ENCODE peak calls at places on chromosomes 6 and 20, in nine cellular contexts. W, K, D, E, B, G, O, U and C are unnamed samples.

GRCh38 chr20:2697768-2698167 is 5.2 kb downstream of the EBF4 start:
- DNase-seq in W (no peak), E (peak), B (no peak), O (no peak), D (no peak), U (no peak), K (no peak), G (no peak), C (no peak)

GRCh38 chr20:44660506-44660905 is 9.0 kb upstream of the ADA start:
- DNase-seq in U (peak), B (no peak), O (no peak), E (no peak), G (no peak), K (no peak), D (no peak), W (no peak), C (no peak)

GRCh38 chr20:32429745-32430360 is 71.7 kb downstream of the ASXL1 start:
- DNase-seq in U (no peak), K (no peak), O (no peak), B (no peak), D (no peak), G (no peak), E (no peak), W (no peak), C (no peak)

GRCh38 chr20:2817891-2818595 is 1.9 kb downstream of the TMEM239 start:
- DNase-seq in W (no peak), B (peak), E (no peak), O (no peak), G (no peak), U (no peak), K (peak), D (no peak), C (no peak)

GRCh38 chr6:82410151-82410621 is 46.6 kb downstream of the TPBG start:
- DNase-seq in D (no peak), U (peak), W (no peak), O (peak), E (no peak), K (no peak), B (no peak), G (no peak), C (no peak)

GRCh38 chr20:49608752-49609670 is 41.1 kb upstream of the PTGIS start:
- DNase-seq in O (peak), E (peak), B (peak), W (peak), U (peak), D (peak), G (peak), K (peak), C (peak)

GRCh38 chr20:36035720-36036119 is 67.3 kb downstream of the CNBD2 start:
- DNase-seq in B (no peak), O (no peak), E (no peak), K (no peak), D (no peak), W (no peak), G (no peak), U (no peak), C (no peak)

GRCh38 chr20:10434832-10435812 is at the start of gene SLX4IP:
- DNase-seq in B (peak), W (peak), U (peak), G (peak), E (peak), D (peak), K (peak), O (peak), C (peak)

GRCh38 chr20:38658879-38659612 is 57.4 kb downstream of the ARHGAP40 start:
- DNase-seq in E (peak), D (peak), K (no peak), W (peak), B (no peak), U (peak), O (peak), G (peak), C (peak)

GRCh38 chr6:74879234-74879633 is 326.6 kb downstream of the COL12A1 start:
- DNase-seq in D (no peak), B (no peak), G (no peak), W (no peak), U (peak), E (no peak), O (peak), K (no peak), C (no peak)

GRCh38 chr6:77535172-77535571 is 71.9 kb upstream of the HTR1B start:
- DNase-seq in E (no peak), G (no peak), W (no peak), O (no peak), D (no peak), U (no peak), K (no peak), B (no peak), C (no peak)

GRCh38 chr20:55140631-55141030 is 665.2 kb downstream of the DOK5 start:
- DNase-seq in W (no peak), K (no peak), E (no peak), U (no peak), O (no peak), B (no peak), D (no peak), G (no peak), C (no peak)

GRCh38 chr6:136723780-136724179 is 68.5 kb downstream of the MAP3K5 start:
- DNase-seq in E (no peak), B (no peak), W (no peak), U (no peak), O (no peak), D (peak), K (no peak), G (no peak), C (peak)

GRCh38 chr6:78132681-78133410 is 480.0 kb downstream of the MEI4 start:
- DNase-seq in U (no peak), B (no peak), D (no peak), W (no peak), E (no peak), G (no peak), K (no peak), O (no peak), C (no peak)

GRCh38 chr6:34338811-34339210 is 53.7 kb downstream of the NUDT3 start:
- DNase-seq in E (no peak), U (no peak), G (no peak), K (no peak), B (no peak), D (no peak), O (no peak), W (no peak), C (no peak)

GRCh38 chr20:61360940-61361339 is 108.9 kb downstream of the CDH4 start:
- DNase-seq in W (no peak), O (no peak), K (no peak), U (no peak), G (no peak), B (no peak), E (no peak), D (no peak), C (no peak)

GRCh38 chr20:4829494-4830211 is 107.9 kb downstream of the PRND start:
- DNase-seq in O (no peak), E (no peak), G (no peak), B (peak), U (no peak), W (no peak), K (no peak), D (no peak), C (no peak)

GRCh38 chr20:31713312-31714049 is 9.2 kb downstream of the BCL2L1 start:
- DNase-seq in K (peak), W (peak), E (no peak), O (peak), D (no peak), G (no peak), B (peak), U (peak), C (no peak)

GRCh38 chr6:15037253-15037652 is 208.6 kb upstream of the JARID2 start:
- DNase-seq in B (no peak), G (no peak), W (no peak), U (no peak), O (no peak), K (no peak), D (no peak), E (no peak), C (no peak)

GRCh38 chr6:157364705-157365104 is 16.3 kb upstream of the ZDHHC14 start:
- DNase-seq in W (no peak), K (no peak), D (no peak), G (no peak), U (peak), E (no peak), O (no peak), B (no peak), C (no peak)

GRCh38 chr20:34705383-34706021 is 1.4 kb downstream of the TP53INP2 start:
- DNase-seq in B (no peak), D (peak), U (peak), E (no peak), W (peak), O (peak), K (peak), G (no peak), C (peak)

GRCh38 chr6:150231456-150231855 is 88.6 kb downstream of the PPP1R14C start:
- DNase-seq in D (no peak), O (no peak), K (no peak), B (no peak), G (no peak), W (no peak), E (no peak), U (peak), C (no peak)

GRCh38 chr6:17293395-17293794 is 12.2 kb downstream of the RBM24 start:
- DNase-seq in K (no peak), D (no peak), B (no peak), G (no peak), U (no peak), O (no peak), E (no peak), W (no peak), C (no peak)

GRCh38 chr6:42224222-42225042 is 6.8 kb upstream of the MRPS10 start:
- DNase-seq in K (no peak), U (peak), D (no peak), G (peak), O (peak), E (no peak), B (no peak), W (no peak), C (peak)

GRCh38 chr6:76264466-76264865 is 192.0 kb upstream of the IMPG1 start:
- DNase-seq in K (no peak), G (no peak), B (no peak), O (peak), U (peak), W (no peak), D (no peak), E (no peak), C (no peak)

GRCh38 chr20:15056231-15056630 is 718.8 kb upstream of the FLRT3 start:
- DNase-seq in E (no peak), W (no peak), G (no peak), D (no peak), O (no peak), K (no peak), B (no peak), U (no peak), C (no peak)

GRCh38 chr6:166997768-166998255 is 1.4 kb upstream of the CEP43 start:
- DNase-seq in W (peak), B (peak), O (peak), D (peak), E (peak), K (peak), G (peak), U (peak), C (peak)

GRCh38 chr6:46653439-46653942 is 716 bp downstream of the SLC25A27 start:
- DNase-seq in G (no peak), U (no peak), O (peak), B (no peak), K (no peak), W (no peak), D (no peak), E (no peak), C (no peak)

DNA sequence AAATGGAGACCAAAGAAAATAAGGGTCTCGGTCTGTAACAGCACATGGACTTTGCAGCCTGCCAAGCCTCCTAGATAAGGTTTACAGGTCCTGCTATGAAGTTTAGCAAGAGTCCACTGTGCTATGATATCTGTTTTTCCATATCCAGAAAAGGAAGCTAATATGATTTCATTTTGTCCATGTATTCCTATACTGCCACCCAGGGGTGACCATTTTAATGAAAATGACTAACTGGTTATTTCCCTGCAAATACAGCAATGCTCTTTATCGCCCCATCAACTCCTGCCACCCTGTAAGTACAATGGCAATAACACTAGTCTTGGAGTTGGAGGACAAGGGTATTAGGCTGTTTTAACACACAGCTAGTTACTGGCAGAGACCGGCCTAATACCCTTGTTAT is 115.2 kb upstream of the GLP1R start:
- DNase-seq in D (no peak), G (no peak), W (no peak), B (no peak), K (no peak), E (no peak), U (peak), O (peak), C (no peak)
- TF ChIP-seq CTCF in D (no peak), G (no peak), W (no peak), B (no peak), K (no peak), E (no peak), U (peak), O (peak), C (peak)

GRCh38 chr6:38943964-38944363 is 104.6 kb upstream of the GLP1R start:
- DNase-seq in W (no peak), O (peak), U (no peak), G (no peak), K (no peak), B (no peak), E (no peak), D (no peak), C (no peak)
- TF ChIP-seq CTCF in W (no peak), O (no peak), U (no peak), G (no peak), K (no peak), B (no peak), E (no peak), D (no peak), C (no peak)

GRCh38 chr6:130046711-130047439 is 28.5 kb downstream of the L3MBTL3 start:
- DNase-seq in D (no peak), W (no peak), G (no peak), K (no peak), B (no peak), O (peak), U (peak), E (no peak), C (no peak)

GRCh38 chr6:130043344-130043743 is 25.0 kb downstream of the L3MBTL3 start:
- DNase-seq in U (no peak), W (no peak), K (no peak), B (no peak), O (no peak), G (no peak), D (no peak), E (no peak), C (no peak)

GRCh38 chr6:130050230-130050629 is 31.8 kb downstream of the L3MBTL3 start:
- DNase-seq in B (no peak), D (no peak), E (no peak), G (no peak), W (no peak), K (no peak), O (peak), U (peak), C (no peak)

GRCh38 chr6:130041594-130041993 is 23.2 kb downstream of the L3MBTL3 start:
- DNase-seq in O (no peak), B (no peak), D (no peak), K (no peak), W (no peak), G (no peak), U (no peak), E (no peak), C (no peak)

DNA sequence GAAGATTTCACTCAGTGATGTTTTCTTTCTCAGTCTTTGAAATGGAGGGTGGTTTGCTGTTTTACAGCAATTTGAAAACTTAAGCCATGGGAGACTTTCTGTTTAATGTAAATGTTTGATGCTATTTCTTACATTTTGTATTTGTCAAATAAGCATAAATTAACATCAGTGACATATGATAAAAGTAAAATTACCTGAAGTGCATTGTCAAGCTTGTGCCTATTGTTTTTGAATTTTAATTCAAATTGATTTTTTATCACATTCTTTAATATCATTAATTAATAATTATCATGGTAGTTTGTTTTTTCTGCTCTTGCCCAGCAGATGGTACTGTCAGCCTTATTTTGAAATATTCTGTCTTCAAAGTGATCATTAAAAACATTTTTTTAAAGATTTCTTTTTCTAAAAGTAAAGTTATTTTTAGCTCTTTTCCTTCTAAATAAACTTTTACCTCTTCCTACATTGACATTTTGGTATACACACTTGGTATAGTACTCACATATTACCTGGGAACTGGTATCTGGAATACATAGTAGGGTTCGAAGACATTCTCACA is 29.1 kb downstream of the L3MBTL3 start:
- DNase-seq in K (no peak), O (peak), G (no peak), U (no peak), B (no peak), D (no peak), W (no peak), E (no peak), C (no peak)
- TF ChIP-seq CTCF in K (no peak), O (peak), G (no peak), U (no peak), B (no peak), D (peak), W (no peak), E (no peak), C (no peak)

GRCh38 chr6:85864453-85865401 is 222.0 kb upstream of the SYNCRIP start:
- DNase-seq in E (no peak), U (peak), K (no peak), O (peak), B (no peak), G (peak), W (no peak), D (no peak), C (no peak)
- TF ChIP-seq CTCF in E (no peak), U (peak), K (no peak), O (peak), B (no peak), G (no peak), W (no peak), D (no peak), C (no peak)

DNA sequence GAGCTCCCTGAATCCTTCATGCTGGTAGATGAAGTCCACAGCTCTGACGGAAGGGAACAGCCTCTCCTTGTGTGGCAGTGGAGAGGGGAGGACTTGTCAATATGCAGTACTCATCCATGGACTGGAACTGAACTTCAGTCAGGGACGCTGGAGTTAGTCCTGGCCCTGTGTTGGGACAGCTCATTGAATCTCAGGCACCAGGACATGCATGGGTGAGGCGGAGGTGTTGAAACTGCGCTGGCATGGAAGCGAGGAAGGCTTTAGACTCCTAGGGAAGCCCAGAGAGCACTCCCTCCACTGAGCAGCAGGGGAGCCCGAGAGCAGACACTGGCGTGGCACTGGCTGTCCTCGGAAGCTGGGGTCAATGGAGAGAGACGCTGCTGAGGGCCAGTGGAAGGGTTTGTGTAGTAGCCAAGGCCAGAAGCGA is 161.3 kb upstream of the GGTLC1 start:
- DNase-seq in G (no peak), D (no peak), O (no peak), W (peak), K (peak), U (no peak), B (no peak), E (peak), C (no peak)
- TF ChIP-seq CTCF in G (no peak), D (no peak), O (peak), W (peak), K (peak), U (peak), B (peak), E (peak), C (no peak)